ENCODE peak calls at places on chromosomes 12 and 14, in ten cellular contexts. R is EL, A is nucleus accumbens, D is GM10248, O is psoas muscle, C is cardiac muscle cell, E is astrocyte of the spinal cord, N is NCI-H1105 treated with DMSO at 0.1 percent for 48 hours, V is lower leg skin, P is A172. W is an unnamed sample.

GRCh38 chr14:102532204-102532658 is 22.7 kb upstream of the ANKRD9 start:
- DNase-seq in R (no peak), A (no peak), D (no peak), O (no peak), C (peak; percentile 57), E (no peak), N (no peak), V (no peak), P (peak; percentile 23), W (no peak)

GRCh38 chr12:57966536-57966935 is 25.2 kb downstream of the ATP23 start:
- DNase-seq in R (no peak), A (no peak), D (no peak), O (no peak), C (no peak), E (no peak), N (no peak), V (no peak), P (no peak), W (no peak)

GRCh38 chr12:132344601-132345000 is 15.2 kb upstream of the GALNT9 start:
- DNase-seq in R (no peak), A (no peak), D (no peak), O (no peak), C (no peak), E (no peak), N (no peak), V (no peak), P (no peak), W (no peak)

GRCh38 chr12:48077111-48077510 is 28.8 kb downstream of the SENP1 start:
- DNase-seq in R (no peak), A (no peak), D (no peak), O (no peak), C (no peak), E (no peak), N (no peak), V (no peak), P (no peak), W (no peak)

GRCh38 chr14:100567009-100567876 is 20.0 kb downstream of the BEGAIN start:
- DNase-seq in R (no peak), A (no peak), D (no peak), O (no peak), C (no peak), E (no peak), N (no peak), V (no peak), P (no peak), W (no peak)

GRCh38 chr12:56722832-56723231 is 2.3 kb downstream of the NACA start:
- DNase-seq in R (no peak), A (no peak), D (no peak), O (no peak), C (no peak), E (no peak), N (no peak), V (no peak), P (no peak), W (no peak)

GRCh38 chr14:58789756-58790155 is 152.0 kb downstream of the DACT1 start:
- DNase-seq in R (no peak), A (no peak), D (no peak), O (no peak), C (no peak), E (no peak), N (no peak), V (no peak), P (no peak), W (no peak)

GRCh38 chr12:56159482-56160105 is 1.4 kb downstream of the MYL6 start:
- DNase-seq in R (peak; percentile 9), A (no peak), D (no peak), O (peak; percentile 49), C (no peak), E (no peak), N (no peak), V (no peak), P (no peak), W (no peak)

GRCh38 chr12:7075931-7076330 is 15.4 kb downstream of the C1S start:
- DNase-seq in R (peak; percentile 40), A (no peak), D (no peak), O (no peak), C (peak; percentile 82), E (no peak), N (no peak), V (no peak), P (no peak), W (no peak)

GRCh38 chr14:54556535-54556934 is 10.4 kb upstream of the SAMD4A start:
- DNase-seq in R (no peak), A (no peak), D (no peak), O (no peak), C (peak; percentile 26), E (no peak), N (no peak), V (no peak), P (no peak), W (no peak)

GRCh38 chr12:30859226-30859625 is 67.3 kb upstream of the TSPAN11 start:
- DNase-seq in R (no peak), A (no peak), D (no peak), O (no peak), C (no peak), E (no peak), N (no peak), V (no peak), P (no peak), W (no peak)

GRCh38 chr12:28899951-28900350 is 249.1 kb upstream of the FAR2 start:
- DNase-seq in R (peak; percentile 83), A (no peak), D (no peak), O (no peak), C (no peak), E (peak; percentile 82), N (no peak), V (no peak), P (peak; percentile 66), W (no peak)

GRCh38 chr12:78096909-78097597 is 266.4 kb downstream of the NAV3 start:
- DNase-seq in R (peak; percentile 25), A (no peak), D (no peak), O (no peak), C (peak; percentile 78), E (peak; percentile 72), N (peak; percentile 37), V (no peak), P (no peak), W (no peak)

GRCh38 chr12:84697141-84697540 is 215.5 kb downstream of the SLC6A15 start:
- DNase-seq in R (peak; percentile 14), A (no peak), D (no peak), O (no peak), C (no peak), E (peak; percentile 49), N (no peak), V (no peak), P (no peak), W (no peak)

GRCh38 chr12:92543872-92544271 is 158.9 kb upstream of the PLEKHG7 start:
- DNase-seq in R (no peak), A (no peak), D (no peak), O (no peak), C (no peak), E (no peak), N (no peak), V (no peak), P (no peak), W (no peak)

GRCh38 chr12:117042171-117042809 is 56.9 kb downstream of the TESC start:
- DNase-seq in R (peak; percentile 19), A (no peak), D (no peak), O (no peak), C (peak; percentile 31), E (no peak), N (no peak), V (no peak), P (peak; percentile 61), W (peak; percentile 65)

GRCh38 chr12:131118366-131118765 is 164.7 kb downstream of the ADGRD1 start:
- DNase-seq in R (no peak), A (no peak), D (no peak), O (peak; percentile 8), C (no peak), E (no peak), N (no peak), V (no peak), P (no peak), W (no peak)

GRCh38 chr12:69509308-69509736 is 39.1 kb downstream of the FRS2 start:
- DNase-seq in R (peak; percentile 65), A (no peak), D (no peak), O (no peak), C (peak; percentile 30), E (peak; percentile 64), N (peak; percentile 5), V (no peak), P (peak; percentile 35), W (no peak)

GRCh38 chr12:50650285-50650684 is 113.6 kb upstream of the ATF1 start:
- DNase-seq in R (no peak), A (no peak), D (no peak), O (no peak), C (no peak), E (no peak), N (no peak), V (no peak), P (no peak), W (no peak)

GRCh38 chr14:52950410-52950897 is 396 bp downstream of the FERMT2 start:
- DNase-seq in R (peak; percentile 61), A (peak; percentile 35), D (no peak), O (peak; percentile 81), C (peak; percentile 50), E (peak; percentile 51), N (peak; percentile 49), V (peak; percentile 56), P (peak; percentile 33), W (no peak)

GRCh38 chr14:88790501-88791251 is 2.1 kb downstream of the EML5 start:
- DNase-seq in R (no peak), A (no peak), D (no peak), O (no peak), C (no peak), E (no peak), N (no peak), V (no peak), P (no peak), W (no peak)

GRCh38 chr12:114412825-114413749 is 7.1 kb upstream of the TBX5 start:
- DNase-seq in R (peak; percentile 41), A (no peak), D (no peak), O (no peak), C (no peak), E (no peak), N (no peak), V (no peak), P (no peak), W (no peak)

W was measured in COLO829.